ENCODE peak calls at places on chromosomes 4 and X, in seven cellular contexts. I is upper lobe of right lung, W is lower leg skin, G is neural progenitor cell, D is A549, T is fibroblast of lung, F is retinal pigment epithelial cell. N is an unnamed sample.

GRCh38 chrX:51408462-51408861 is 75.8 kb downstream of the NUDT10 start:
- DNase-seq in I (no peak), W (no peak), G (no peak), D (no peak), T (no peak), F (no peak), N (no peak)

GRCh38 chr4:21554510-21554909 is 394.1 kb downstream of the KCNIP4 start:
- DNase-seq in I (no peak), W (no peak), G (no peak), D (no peak), T (no peak), F (no peak), N (no peak)

GRCh38 chr4:53431052-53431451 is 53.6 kb downstream of the FIP1L1 start:
- DNase-seq in I (no peak), W (no peak), G (no peak), D (no peak), T (no peak), F (no peak), N (no peak)

GRCh38 chrX:12447448-12448154 is 309.3 kb downstream of the FRMPD4 start:
- DNase-seq in I (no peak), W (no peak), G (no peak), D (peak), T (peak), F (no peak), N (no peak)

GRCh38 chr4:2812600-2812932 is 19.7 kb downstream of the SH3BP2 start:
- DNase-seq in I (no peak), W (no peak), G (no peak), D (no peak), T (no peak), F (no peak), N (no peak)

GRCh38 chr4:22474636-22475310 is 41.1 kb downstream of the ADGRA3 start:
- DNase-seq in I (no peak), W (no peak), G (no peak), D (no peak), T (peak), F (no peak), N (no peak)

GRCh38 chrX:13721819-13722527 is 12.4 kb downstream of the TRAPPC2 start:
- DNase-seq in I (no peak), W (no peak), G (no peak), D (no peak), T (peak), F (no peak), N (no peak)

GRCh38 chr4:129092636-129093172 is 635 bp downstream of the SCLT1 start:
- DNase-seq in I (no peak), W (no peak), G (no peak), D (no peak), T (peak), F (peak), N (no peak)

GRCh38 chr4:37816006-37816405 is 10.5 kb upstream of the PGM2 start:
- DNase-seq in I (no peak), W (no peak), G (no peak), D (no peak), T (no peak), F (no peak), N (no peak)

DNA sequence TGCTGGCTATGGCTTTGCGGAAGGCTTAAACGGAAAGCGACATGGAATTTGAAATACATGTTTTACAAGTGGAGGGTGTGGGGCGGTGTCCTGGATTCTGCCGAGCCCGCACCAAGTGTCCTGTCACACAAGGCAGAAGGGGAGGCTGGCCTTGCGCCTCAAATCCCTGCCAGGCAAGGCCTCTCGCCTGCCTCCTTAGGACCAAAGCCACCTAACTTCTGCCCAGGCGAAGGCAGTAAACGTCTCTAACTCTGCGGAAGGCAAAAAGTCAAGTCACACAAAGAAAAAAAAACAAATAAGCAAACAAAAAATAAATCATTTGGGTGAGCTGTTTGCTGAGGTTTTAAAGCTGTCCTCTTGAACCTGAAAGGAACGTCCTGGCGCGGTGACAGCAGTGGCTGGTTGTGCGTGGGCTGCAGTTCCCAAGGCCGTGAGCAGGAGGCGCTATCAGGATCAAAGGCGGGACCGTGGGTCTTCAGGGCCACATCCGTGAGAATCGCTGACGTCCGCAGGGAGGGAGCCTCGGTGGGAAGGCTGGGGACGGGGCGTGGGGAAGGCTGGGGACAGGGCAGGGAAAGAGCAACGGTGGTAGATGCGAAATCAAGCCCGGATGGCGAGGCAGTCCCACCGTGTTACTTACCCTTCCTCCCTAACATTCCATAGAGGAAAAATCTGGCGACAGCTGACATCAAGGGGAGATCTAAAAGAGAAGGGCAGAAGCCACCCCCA is 99.1 kb downstream of the TRAPPC11 start:
- DNase-seq in I (no peak), W (no peak), G (peak), D (peak), T (peak), F (no peak), N (no peak)
- TF ChIP-seq CTCF in I (peak), W (no peak), G (peak), D (no peak), T (peak), F (peak), N (no peak)

GRCh38 chr4:177607111-177607573 is 164.9 kb upstream of the AGA start:
- DNase-seq in I (no peak), W (no peak), G (no peak), D (no peak), T (no peak), F (no peak), N (no peak)

GRCh38 chr4:177605252-177605651 is 163.0 kb upstream of the AGA start:
- DNase-seq in I (no peak), W (no peak), G (no peak), D (no peak), T (no peak), F (no peak), N (no peak)
- H3K4me3 ChIP-seq in I (no peak), W (no peak), G (no peak), D (no peak), T (no peak), F (no peak), N (no peak)

DNA sequence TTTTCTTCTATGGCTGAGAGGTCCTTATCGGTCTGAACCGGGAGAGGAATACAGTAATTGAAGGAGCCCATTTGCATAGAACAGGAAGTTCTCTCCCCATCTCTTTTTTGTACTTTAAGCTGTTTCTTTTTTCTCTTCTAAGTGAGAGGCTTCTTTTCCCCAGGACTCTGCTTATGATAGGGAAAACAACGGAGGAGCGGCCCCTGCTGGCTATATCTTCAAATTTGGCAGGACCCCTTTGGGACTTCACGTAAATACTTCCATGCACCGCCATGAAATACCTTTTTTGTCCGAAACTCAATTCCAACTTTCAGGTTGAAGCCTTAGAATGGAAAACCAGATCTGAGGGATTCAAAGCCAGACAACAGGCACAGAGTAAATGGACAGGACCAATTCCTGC is 1153.0 kb upstream of the INTU start:
- DNase-seq in I (no peak), W (no peak), G (no peak), D (no peak), T (no peak), F (no peak), N (no peak)
- TF ChIP-seq CTCF in I (no peak), W (no peak), G (peak), D (no peak), T (no peak), F (no peak), N (no peak)

GRCh38 chrX:70456256-70456655 is 11.6 kb downstream of the DLG3 start:
- DNase-seq in I (no peak), W (no peak), G (no peak), D (no peak), T (no peak), F (no peak), N (no peak)
- H3K4me3 ChIP-seq in I (peak), W (no peak), G (peak), D (no peak), T (peak), F (peak), N (no peak)

GRCh38 chr4:123114915-123115756 is 192.7 kb upstream of the NUDT6 start:
- DNase-seq in I (no peak), W (no peak), G (no peak), D (no peak), T (no peak), F (no peak), N (no peak)
- TF ChIP-seq CTCF in I (no peak), W (no peak), G (no peak), D (no peak), T (no peak), F (no peak), N (no peak)

GRCh38 chr4:173365359-173365996 is 5.3 kb upstream of the SAP30 start:
- DNase-seq in I (no peak), W (no peak), G (no peak), D (no peak), T (no peak), F (no peak), N (no peak)
- H3K4me3 ChIP-seq in I (no peak), W (no peak), G (no peak), D (no peak), T (no peak), F (no peak), N (no peak)